ENCODE peak calls at places on chromosomes 16 and 17, in seven cellular contexts. N, Z, H, E, M, K and Y are unnamed samples.

GRCh38 chr17:16381496-16381820 is 567 bp downstream of the UBB start:
- DNase-seq in N (no peak), Z (no peak), H (no peak), E (no peak), M (no peak), K (no peak), Y (no peak)

GRCh38 chr16:31301708-31302400 is 42.1 kb downstream of the ITGAM start:
- DNase-seq in N (no peak), Z (no peak), H (no peak), E (no peak), M (no peak), K (no peak), Y (no peak)

GRCh38 chr17:18963126-18964017 is 11.4 kb downstream of the SLC5A10 start:
- DNase-seq in N (peak; percentile 56), Z (no peak), H (no peak), E (no peak), M (no peak), K (no peak), Y (no peak)

GRCh38 chr16:48269011-48269410 is 21.7 kb upstream of the ABCC11 start:
- DNase-seq in N (no peak), Z (no peak), H (no peak), E (no peak), M (no peak), K (no peak), Y (no peak)

GRCh38 chr16:71311553-71312158 is 22.5 kb upstream of the CMTR2 start:
- DNase-seq in N (no peak), Z (peak; percentile 18), H (peak; percentile 84), E (no peak), M (peak; percentile 44), K (peak; percentile 75), Y (no peak)

GRCh38 chr17:62869885-62870580 is 61.9 kb upstream of the MARCHF10 start:
- DNase-seq in N (no peak), Z (no peak), H (peak; percentile 79), E (no peak), M (no peak), K (peak; percentile 82), Y (no peak)

GRCh38 chr17:35560703-35561102 is at the start of gene SLFN14:
- DNase-seq in N (no peak), Z (no peak), H (no peak), E (no peak), M (peak; percentile 93), K (no peak), Y (no peak)

GRCh38 chr16:1850981-1851380 is 21.0 kb downstream of the MEIOB start:
- DNase-seq in N (no peak), Z (no peak), H (no peak), E (no peak), M (no peak), K (no peak), Y (no peak)

GRCh38 chr17:64442550-64442971 is 6.4 kb upstream of the MILR1 start:
- DNase-seq in N (no peak), Z (no peak), H (no peak), E (no peak), M (no peak), K (no peak), Y (no peak)

GRCh38 chr17:63451150-63451549 is 5.0 kb upstream of the CYB561 start:
- DNase-seq in N (no peak), Z (no peak), H (no peak), E (no peak), M (no peak), K (no peak), Y (no peak)

GRCh38 chr16:11278681-11279628 is 2.2 kb downstream of the PRM1 start:
- DNase-seq in N (no peak), Z (no peak), H (no peak), E (no peak), M (no peak), K (no peak), Y (no peak)

GRCh38 chr16:80852261-80852872 is 48.0 kb upstream of the CDYL2 start:
- DNase-seq in N (no peak), Z (no peak), H (peak; percentile 83), E (no peak), M (peak; percentile 43), K (peak; percentile 50), Y (no peak)

GRCh38 chr16:16120382-16121184 is 102.7 kb downstream of the ABCC6 start:
- DNase-seq in N (no peak), Z (no peak), H (no peak), E (no peak), M (peak; percentile 72), K (no peak), Y (peak; percentile 67)

GRCh38 chr17:19940722-19941464 is 36.7 kb downstream of the AKAP10 start:
- DNase-seq in N (no peak), Z (no peak), H (peak; percentile 52), E (no peak), M (no peak), K (no peak), Y (no peak)

GRCh38 chr17:30113213-30113612 is 3.4 kb upstream of the NSRP1 start:
- DNase-seq in N (no peak), Z (no peak), H (no peak), E (no peak), M (no peak), K (no peak), Y (no peak)

GRCh38 chr16:12539185-12539929 is 264.3 kb downstream of the CPPED1 start:
- DNase-seq in N (no peak), Z (no peak), H (no peak), E (no peak), M (no peak), K (no peak), Y (no peak)

GRCh38 chr17:43791589-43791988 is 11.4 kb downstream of the CFAP97D1 start:
- DNase-seq in N (no peak), Z (no peak), H (peak; percentile 70), E (no peak), M (peak; percentile 57), K (peak; percentile 52), Y (no peak)

GRCh38 chr16:2191446-2191706 is 5.0 kb downstream of the CASKIN1 start:
- DNase-seq in N (no peak), Z (no peak), H (no peak), E (no peak), M (no peak), K (no peak), Y (no peak)

GRCh38 chr16:4935231-4935855 is 1.6 kb downstream of the PPL start:
- DNase-seq in N (no peak), Z (peak; percentile 64), H (peak; percentile 47), E (no peak), M (no peak), K (no peak), Y (peak; percentile 87)

GRCh38 chr17:77085916-77086432 is 54.8 kb upstream of the SEC14L1 start:
- DNase-seq in N (no peak), Z (no peak), H (no peak), E (no peak), M (no peak), K (no peak), Y (no peak)

GRCh38 chr16:72469932-72470331 is 298.0 kb upstream of the PMFBP1 start:
- DNase-seq in N (no peak), Z (no peak), H (no peak), E (no peak), M (no peak), K (no peak), Y (no peak)

GRCh38 chr16:27450836-27451341 is 48.9 kb downstream of the IL21R start:
- DNase-seq in N (no peak), Z (no peak), H (no peak), E (no peak), M (no peak), K (no peak), Y (no peak)

GRCh38 chr17:67573987-67574657 is 143.6 kb upstream of the NOL11 start:
- DNase-seq in N (no peak), Z (no peak), H (no peak), E (no peak), M (no peak), K (no peak), Y (no peak)

GRCh38 chr16:85421338-85422123 is 191.6 kb upstream of the GSE1 start:
- DNase-seq in N (peak; percentile 59), Z (no peak), H (no peak), E (no peak), M (no peak), K (no peak), Y (no peak)

GRCh38 chr17:48427598-48427997 is 2.4 kb downstream of the SKAP1 start:
- DNase-seq in N (no peak), Z (no peak), H (no peak), E (no peak), M (peak; percentile 74), K (no peak), Y (no peak)

GRCh38 chr17:82743344-82744219 is 8.2 kb downstream of the FN3K start:
- DNase-seq in N (no peak), Z (no peak), H (peak; percentile 57), E (no peak), M (no peak), K (peak; percentile 55), Y (no peak)
- H3K9me3 ChIP-seq in N (peaks cover 4% of the 10 kb centered on the region), Z (peaks cover 6% of the 10 kb centered on the region), H (peaks cover 35% of the 10 kb centered on the region), E (peaks cover 25% of the 10 kb centered on the region), M (peaks cover 30% of the 10 kb centered on the region), K (no peaks in the 10 kb centered on the region), Y (no peaks in the 10 kb centered on the region)

DNA sequence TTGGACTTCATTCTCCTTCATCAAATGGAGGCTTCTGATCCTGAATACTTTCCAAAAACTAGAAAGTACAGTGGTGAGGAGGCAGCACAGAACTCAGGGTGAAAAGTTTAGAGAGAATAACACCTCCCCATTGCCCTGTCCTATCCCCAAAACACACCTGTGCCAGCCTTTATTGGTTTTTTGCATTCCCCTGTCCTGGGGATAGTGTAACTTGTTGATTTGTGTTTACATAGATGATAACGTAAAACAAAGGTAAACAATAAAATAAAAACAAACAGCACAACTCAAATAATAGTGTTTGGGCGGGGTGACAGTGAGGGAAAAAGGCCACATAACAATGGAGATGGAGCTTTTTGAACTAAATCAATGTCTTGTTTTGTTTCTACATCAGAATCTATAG is 1917.7 kb downstream of the TP53TG3F start:
- DNase-seq in N (no peak), Z (no peak), H (no peak), E (no peak), M (no peak), K (no peak), Y (no peak)
- H3K9me3 ChIP-seq in N (no peaks in the 10 kb centered on the region), Z (no peaks in the 10 kb centered on the region), H (peaks cover 86% of the 10 kb centered on the region), E (no peaks in the 10 kb centered on the region), M (no peaks in the 10 kb centered on the region), K (peaks cover 83% of the 10 kb centered on the region), Y (no peaks in the 10 kb centered on the region)

GRCh38 chr16:35131429-35131828 is 1672.0 kb downstream of the TP53TG3F start:
- DNase-seq in N (no peak), Z (no peak), H (no peak), E (no peak), M (no peak), K (no peak), Y (no peak)
- H3K9me3 ChIP-seq in N (no peaks in the 10 kb centered on the region), Z (no peaks in the 10 kb centered on the region), H (peaks cover 78% of the 10 kb centered on the region), E (peaks cover 7% of the 10 kb centered on the region), M (no peaks in the 10 kb centered on the region), K (peaks cover 72% of the 10 kb centered on the region), Y (no peaks in the 10 kb centered on the region)

GRCh38 chr17:21540502-21540901 is 151.8 kb upstream of the KCNJ18 start:
- DNase-seq in N (no peak), Z (no peak), H (no peak), E (no peak), M (no peak), K (no peak), Y (no peak)

GRCh38 chr17:21542070-21542469 is 150.3 kb upstream of the KCNJ18 start:
- DNase-seq in N (no peak), Z (no peak), H (no peak), E (no peak), M (no peak), K (no peak), Y (no peak)

GRCh38 chr17:21539146-21539545 is 153.2 kb upstream of the KCNJ18 start:
- DNase-seq in N (no peak), Z (no peak), H (no peak), E (no peak), M (no peak), K (no peak), Y (no peak)

GRCh38 chr17:21545051-21545450 is 147.3 kb upstream of the KCNJ18 start:
- DNase-seq in N (no peak), Z (no peak), H (no peak), E (no peak), M (no peak), K (no peak), Y (no peak)

GRCh38 chr17:21542991-21543390 is 149.3 kb upstream of the KCNJ18 start:
- DNase-seq in N (no peak), Z (no peak), H (no peak), E (no peak), M (no peak), K (no peak), Y (no peak)
- H3K9me3 ChIP-seq in N (peaks cover 4% of the 10 kb centered on the region), Z (peaks cover 9% of the 10 kb centered on the region), H (peaks cover 22% of the 10 kb centered on the region), E (no peaks in the 10 kb centered on the region), M (no peaks in the 10 kb centered on the region), K (peaks cover 13% of the 10 kb centered on the region), Y (peaks cover 6% of the 10 kb centered on the region)